ENCODE peak calls at places on chromosomes 2 and 18, in six cellular contexts. Q is HCT116, O is GM12878, Y is K562, A is upper lobe of left lung, I is GM23338. D is an unnamed sample. For H3K36me3, the result is how much of the 10 kb centered on the place peaks cover.

GRCh38 chr18:61569176-61569892 is 236.1 kb downstream of the CDH20 start:
- ATAC-seq in Q (no peak), O (no peak), Y (no peak), A (no peak), I (no peak), D (peak)

GRCh38 chr2:183010112-183010511 is 28.1 kb downstream of the NCKAP1 start:
- ATAC-seq in Q (peak), O (no peak), Y (peak), A (no peak), I (peak), D (no peak)

GRCh38 chr18:76657428-76657827 is 162.4 kb upstream of the ZNF516 start:
- ATAC-seq in Q (no peak), O (no peak), Y (no peak), A (no peak), I (peak), D (no peak)

GRCh38 chr2:114821055-114821454 is 378.6 kb downstream of the DPP10 start:
- ATAC-seq in Q (no peak), O (no peak), Y (no peak), A (no peak), I (peak), D (no peak)

GRCh38 chr2:170820647-170821630 is 4.3 kb downstream of the GAD1 start:
- ATAC-seq in Q (no peak), O (peak), Y (peak), A (no peak), I (no peak), D (no peak)

GRCh38 chr2:182530636-182531035 is 103.8 kb upstream of the PDE1A start:
- ATAC-seq in Q (no peak), O (no peak), Y (no peak), A (no peak), I (no peak), D (no peak)

GRCh38 chr18:62790836-62791772 is 75.8 kb downstream of the PHLPP1 start:
- ATAC-seq in Q (no peak), O (no peak), Y (no peak), A (no peak), I (peak), D (no peak)

GRCh38 chr2:64019975-64020281 is 700 bp upstream of the VPS54 start:
- ATAC-seq in Q (no peak), O (peak), Y (no peak), A (no peak), I (no peak), D (no peak)

GRCh38 chr18:51236225-51236624 is 38.7 kb upstream of the MEX3C start:
- ATAC-seq in Q (peak), O (peak), Y (peak), A (no peak), I (peak), D (no peak)

GRCh38 chr2:9213477-9214051 is 7.0 kb downstream of the ASAP2 start:
- ATAC-seq in Q (no peak), O (no peak), Y (peak), A (no peak), I (no peak), D (no peak)

GRCh38 chr2:151043484-151043883 is 218.2 kb downstream of the RBM43 start:
- ATAC-seq in Q (peak), O (no peak), Y (no peak), A (no peak), I (no peak), D (no peak)

GRCh38 chr2:189522435-189523151 is 58.0 kb downstream of the SLC40A1 start:
- ATAC-seq in Q (no peak), O (no peak), Y (peak), A (peak), I (no peak), D (peak)

GRCh38 chr2:15730545-15731212 is 139.0 kb downstream of the DDX1 start:
- ATAC-seq in Q (peak), O (peak), Y (peak), A (peak), I (no peak), D (peak)

GRCh38 chr18:79857082-79857661 is 59.4 kb downstream of the KCNG2 start:
- ATAC-seq in Q (peak), O (no peak), Y (peak), A (peak), I (peak), D (no peak)

GRCh38 chr18:58605027-58606020 is 23.6 kb downstream of the ALPK2 start:
- ATAC-seq in Q (peak), O (peak), Y (no peak), A (no peak), I (no peak), D (no peak)

GRCh38 chr2:36294290-36294689 is 61.3 kb upstream of the CRIM1 start:
- ATAC-seq in Q (no peak), O (no peak), Y (no peak), A (no peak), I (no peak), D (no peak)

GRCh38 chr2:26607698-26608097 is 33.5 kb downstream of the CIB4 start:
- ATAC-seq in Q (no peak), O (no peak), Y (no peak), A (no peak), I (no peak), D (no peak)

GRCh38 chr2:96164459-96165184 is 19.4 kb upstream of the DUSP2 start:
- ATAC-seq in Q (peak), O (peak), Y (peak), A (no peak), I (peak), D (no peak)

GRCh38 chr18:31386683-31387082 is 10.1 kb downstream of the DSG4 start:
- ATAC-seq in Q (no peak), O (no peak), Y (no peak), A (no peak), I (no peak), D (no peak)

GRCh38 chr2:39530423-39530866 is 93.4 kb upstream of the MAP4K3 start:
- ATAC-seq in Q (no peak), O (no peak), Y (no peak), A (no peak), I (no peak), D (no peak)

GRCh38 chr2:135792401-135793152 is 44.4 kb downstream of the LCT start:
- ATAC-seq in Q (peak), O (peak), Y (no peak), A (no peak), I (no peak), D (no peak)

DNA sequence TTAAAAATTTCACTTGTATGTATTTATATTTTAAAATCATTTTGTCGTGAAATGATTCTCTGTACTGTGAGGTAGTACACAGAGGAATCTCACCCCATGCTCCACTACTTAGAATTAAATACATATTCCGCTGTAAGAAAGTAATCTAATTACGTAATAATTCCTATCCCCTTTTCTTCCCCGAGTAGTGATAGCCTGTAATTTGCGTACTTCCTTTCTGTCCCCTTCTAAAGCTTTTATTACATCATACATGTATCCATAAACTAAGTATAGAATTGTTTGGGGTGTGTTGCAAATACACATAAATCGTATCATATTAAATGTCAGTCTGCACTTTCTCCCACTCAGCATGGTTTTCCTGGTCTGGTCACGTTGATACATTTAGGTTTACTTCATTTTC is 12.4 kb upstream of the CHCHD5 start:
- ATAC-seq in Q (no peak), O (no peak), Y (no peak), A (no peak), I (no peak), D (no peak)
- H3K36me3 ChIP-seq in Q (half or more), O (under half), Y (half or more), A (under half), I (half or more), D (under half)

DNA sequence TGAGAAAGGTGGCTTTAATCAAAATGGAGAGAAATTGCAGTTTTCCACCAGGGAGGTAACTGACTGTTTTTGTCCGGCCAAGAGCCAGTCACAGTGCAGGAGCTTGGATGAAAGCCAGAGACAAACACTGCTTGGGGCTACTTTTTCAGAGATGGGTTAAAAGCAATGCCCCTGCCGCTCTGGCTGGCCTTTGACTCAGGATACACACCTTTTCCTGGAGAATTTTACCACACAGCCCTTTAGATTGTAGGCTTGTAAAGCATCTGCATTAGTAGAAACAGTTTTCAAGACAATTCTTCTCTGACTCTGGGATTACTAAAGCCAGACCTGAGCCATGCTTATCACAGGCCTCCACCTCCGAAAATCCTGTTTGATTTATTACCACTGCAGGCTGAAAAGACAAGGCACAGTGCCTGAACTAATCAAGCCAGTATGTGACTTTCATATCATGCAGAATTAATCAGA is 79.7 kb downstream of the CCBE1 start:
- ATAC-seq in Q (no peak), O (no peak), Y (no peak), A (no peak), I (no peak), D (no peak)
- TF ChIP-seq POLR2AphosphoS5 in Q (no peak), O (no peak), Y (no peak), A (no peak), I (no peak), D (no peak)

GRCh38 chr2:186670831-186671230 is 23.0 kb upstream of the FAM171B start:
- ATAC-seq in Q (no peak), O (no peak), Y (no peak), A (no peak), I (no peak), D (no peak)

GRCh38 chr2:186675380-186675779 is 18.5 kb upstream of the FAM171B start:
- ATAC-seq in Q (no peak), O (no peak), Y (no peak), A (no peak), I (no peak), D (no peak)
- H3K36me3 ChIP-seq in Q (under half), O (under half), Y (under half), A (under half), I (under half), D (half or more)

GRCh38 chr2:122105171-122105884 is 349.9 kb downstream of the TSN start:
- ATAC-seq in Q (no peak), O (no peak), Y (no peak), A (no peak), I (no peak), D (no peak)
- TF ChIP-seq POLR2AphosphoS5 in Q (no peak), O (no peak), Y (no peak), A (no peak), I (no peak), D (no peak)

GRCh38 chr18:489244-490023 is 11.1 kb downstream of the COLEC12 start:
- ATAC-seq in Q (no peak), O (no peak), Y (no peak), A (no peak), I (no peak), D (no peak)
- H3K36me3 ChIP-seq in Q (under half), O (under half), Y (under half), A (under half), I (under half), D (under half)

GRCh38 chr2:62424899-62425298 is 81.1 kb downstream of the TMEM17 start:
- ATAC-seq in Q (peak), O (no peak), Y (peak), A (no peak), I (no peak), D (no peak)

GRCh38 chr2:62427146-62427545 is 78.8 kb downstream of the TMEM17 start:
- ATAC-seq in Q (no peak), O (no peak), Y (no peak), A (no peak), I (no peak), D (no peak)

GRCh38 chr2:62423235-62423634 is 82.8 kb downstream of the TMEM17 start:
- ATAC-seq in Q (peak), O (peak), Y (peak), A (no peak), I (peak), D (no peak)

GRCh38 chr2:62426005-62426912 is 79.7 kb downstream of the TMEM17 start:
- ATAC-seq in Q (no peak), O (no peak), Y (no peak), A (peak), I (no peak), D (no peak)

DNA sequence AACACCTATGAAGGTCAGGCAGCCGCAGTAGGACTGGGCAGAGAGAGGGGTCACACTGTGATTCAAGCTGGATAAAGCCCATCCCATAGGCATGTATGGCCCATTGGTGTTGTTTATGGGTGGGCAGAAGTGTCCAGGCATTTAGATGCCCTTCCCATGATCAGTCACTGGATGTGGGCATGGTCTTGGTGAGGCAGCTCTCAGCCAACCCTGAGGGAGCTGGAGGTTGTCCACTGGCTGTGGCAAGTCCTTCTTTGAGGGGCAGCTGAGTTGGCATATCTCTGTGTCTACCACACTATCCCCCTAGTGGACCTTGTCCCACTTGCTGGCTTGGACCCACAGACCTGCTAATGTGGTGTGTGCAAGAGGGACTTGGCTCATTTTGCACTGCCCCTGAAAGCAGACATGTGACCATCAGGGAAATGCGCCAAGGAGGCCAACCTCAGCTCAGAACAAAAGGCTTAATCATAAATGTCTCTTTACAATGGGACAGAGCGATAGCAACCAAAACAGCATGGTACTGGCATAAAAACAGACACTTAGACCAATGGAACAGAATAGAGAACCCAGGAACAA is 82.0 kb downstream of the TMEM17 start:
- ATAC-seq in Q (peak), O (no peak), Y (no peak), A (no peak), I (no peak), D (no peak)
- TF ChIP-seq POLR2AphosphoS5 in Q (no peak), O (no peak), Y (no peak), A (no peak), I (no peak), D (no peak)

DNA sequence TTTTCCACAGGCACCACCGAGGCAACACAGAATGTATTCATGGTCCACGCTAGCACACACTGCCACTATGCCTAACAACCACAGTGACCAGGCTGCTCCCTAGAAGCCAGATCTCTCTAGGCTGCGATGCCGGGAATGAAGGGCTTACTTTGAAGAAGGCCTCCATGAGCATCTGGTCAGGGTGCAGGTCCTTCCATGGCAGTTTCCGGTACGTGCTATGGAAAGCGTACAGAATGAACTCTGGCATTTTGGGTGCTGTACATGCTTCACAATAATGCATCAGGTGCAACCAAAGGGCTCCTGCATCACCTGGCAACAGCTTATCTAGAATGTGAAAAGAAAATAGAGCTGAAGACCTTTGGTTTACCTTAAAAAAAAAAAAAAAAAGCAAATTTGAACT is 44.9 kb downstream of the SIGLEC15 start:
- ATAC-seq in Q (no peak), O (no peak), Y (no peak), A (no peak), I (no peak), D (no peak)
- H3K36me3 ChIP-seq in Q (under half), O (under half), Y (under half), A (under half), I (under half), D (under half)

GRCh38 chr18:11500153-11501122 is 109.0 kb upstream of the SLC35G4 start:
- ATAC-seq in Q (peak), O (peak), Y (no peak), A (peak), I (no peak), D (no peak)
- TF ChIP-seq POLR2AphosphoS5 in Q (peak), O (no peak), Y (no peak), A (no peak), I (no peak), D (no peak)

GRCh38 chr2:241155936-241156335 is 5.7 kb downstream of the PPP1R7 start:
- ATAC-seq in Q (no peak), O (no peak), Y (no peak), A (no peak), I (no peak), D (no peak)

GRCh38 chr2:241156997-241157441 is 6.8 kb downstream of the PPP1R7 start:
- ATAC-seq in Q (no peak), O (no peak), Y (no peak), A (no peak), I (peak), D (no peak)

GRCh38 chr2:241158546-241158900 is 8.3 kb downstream of the PPP1R7 start:
- ATAC-seq in Q (no peak), O (no peak), Y (no peak), A (no peak), I (no peak), D (no peak)

GRCh38 chr2:241159116-241159515 is 8.8 kb downstream of the PPP1R7 start:
- ATAC-seq in Q (no peak), O (no peak), Y (no peak), A (no peak), I (no peak), D (no peak)

DNA sequence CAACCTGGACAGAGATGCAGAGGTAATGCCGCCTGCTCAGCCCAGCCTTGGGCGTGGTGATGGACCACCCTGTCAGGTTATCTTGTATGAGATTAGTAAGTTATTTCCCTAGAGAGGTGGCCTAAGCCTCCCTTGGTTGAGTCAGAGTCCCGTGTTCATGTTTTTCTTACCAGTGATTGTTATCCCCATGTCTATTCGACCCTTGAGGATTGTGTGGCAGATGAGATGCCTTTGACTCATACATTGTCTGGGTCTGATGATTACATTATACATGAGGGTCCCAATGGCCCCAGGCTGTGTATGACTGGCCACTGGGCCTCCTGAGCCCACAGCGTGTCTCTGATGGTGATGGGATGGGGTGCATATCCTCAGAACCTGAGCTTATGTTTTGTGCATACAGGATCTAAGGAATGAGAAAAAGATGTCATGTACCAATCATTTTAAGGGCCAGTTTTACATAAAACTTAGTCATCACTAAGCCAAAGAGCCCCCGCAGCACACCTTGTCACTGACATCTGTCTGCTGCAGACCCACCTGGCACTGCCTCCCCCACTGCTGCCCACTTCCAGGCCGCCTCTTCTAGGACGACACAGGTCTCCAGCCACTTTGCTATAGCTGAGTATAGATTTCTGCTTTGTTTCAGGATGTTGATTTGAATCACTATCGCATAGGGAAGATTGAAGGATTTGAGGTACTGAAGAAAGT is 7.7 kb downstream of the PPP1R7 start:
- ATAC-seq in Q (no peak), O (no peak), Y (no peak), A (no peak), I (no peak), D (no peak)
- H3K36me3 ChIP-seq in Q (under half), O (under half), Y (under half), A (under half), I (under half), D (under half)